ENCODE peak calls at places on chromosomes 7 and 10, in nine cellular contexts. H is pancreas, I is A549, Y is gastrocnemius medialis, Q is stomach, F is SK-N-SH, S is HL-60, C is heart right ventricle, U is psoas muscle. J is an unnamed sample.
A peak's percentile ranks its signal among the peaks of the same experiment; 100 is the strongest.

GRCh38 chr7:26356929-26357792 is 65.5 kb downstream of the SNX10 start:
- DNase-seq in H (no peak), U (no peak), S (no peak), F (no peak), Q (no peak), I (no peak), C (no peak), Y (no peak), J (no peak)

GRCh38 chr10:103921750-103922195 is 3.8 kb upstream of the STN1 start:
- DNase-seq in Y (no peak), I (peak; percentile 48), S (peak; percentile 49), U (no peak), Q (peak; percentile 50), C (no peak), H (no peak), F (no peak), J (no peak)

GRCh38 chr10:87845624-87846377 is 17.5 kb downstream of the KLLN start:
- DNase-seq in Y (no peak), U (no peak), Q (no peak), F (no peak), C (no peak), H (no peak), S (no peak), I (peak; percentile 94), J (no peak)

GRCh38 chr7:123961731-123962130 is 36.7 kb downstream of the SPAM1 start:
- DNase-seq in C (no peak), I (no peak), H (no peak), Y (no peak), Q (no peak), S (no peak), U (no peak), F (no peak), J (no peak)

GRCh38 chr7:333399-333776 is 43.4 kb downstream of the FOXL3 start:
- DNase-seq in H (peak; percentile 58), F (peak; percentile 62), C (peak; percentile 81), U (no peak), I (peak; percentile 52), Y (no peak), S (no peak), Q (no peak), J (peak; percentile 55)

GRCh38 chr10:104080762-104081161 is 4.9 kb downstream of the COL17A1 start:
- DNase-seq in C (no peak), F (peak; percentile 35), U (no peak), I (peak; percentile 59), S (peak; percentile 1), Q (no peak), H (no peak), Y (no peak), J (no peak)

GRCh38 chr7:37732253-37732652 is 48.7 kb downstream of the GPR141 start:
- DNase-seq in C (peak; percentile 32), Y (peak; percentile 19), S (peak; percentile 89), H (no peak), I (peak; percentile 48), Q (no peak), F (peak; percentile 51), U (peak; percentile 32), J (peak; percentile 42)

GRCh38 chr10:132698761-132699391 is 87.1 kb downstream of the NKX6-2 start:
- DNase-seq in Q (no peak), Y (no peak), S (no peak), F (no peak), U (no peak), H (no peak), C (no peak), I (no peak), J (no peak)

GRCh38 chr10:96706331-96706853 is 13.9 kb downstream of the PIK3AP1 start:
- DNase-seq in F (no peak), C (no peak), U (no peak), H (no peak), Q (no peak), Y (no peak), S (no peak), I (no peak), J (no peak)

GRCh38 chr7:38872202-38872601 is 36.8 kb downstream of the VPS41 start:
- DNase-seq in C (no peak), I (no peak), Y (no peak), S (no peak), Q (no peak), F (no peak), U (no peak), H (no peak), J (no peak)

GRCh38 chr10:9707205-9707604 is 1310.5 kb upstream of the CELF2 start:
- DNase-seq in Q (no peak), I (no peak), S (no peak), Y (no peak), H (no peak), U (no peak), C (no peak), F (no peak), J (no peak)

GRCh38 chr10:6269953-6270867 is 67.5 kb downstream of the PFKFB3 start:
- DNase-seq in H (no peak), S (no peak), Q (peak; percentile 38), C (no peak), Y (no peak), U (no peak), F (no peak), I (no peak), J (no peak)

GRCh38 chr10:24428410-24428782 is 219.5 kb downstream of the KIAA1217 start:
- DNase-seq in U (no peak), H (no peak), S (no peak), Y (no peak), I (peak; percentile 40), C (no peak), F (no peak), Q (no peak), J (no peak)

GRCh38 chr10:118542205-118542604 is 53.2 kb downstream of the PRLHR start:
- DNase-seq in U (no peak), C (no peak), Q (no peak), I (no peak), Y (no peak), S (no peak), H (no peak), F (no peak), J (no peak)

GRCh38 chr7:143295870-143296269 is 7.7 kb downstream of the CASP2 start:
- DNase-seq in S (no peak), C (no peak), I (no peak), Y (no peak), F (no peak), Q (no peak), U (no peak), H (no peak), J (no peak)

GRCh38 chr10:44774676-44775401 is 136.3 kb upstream of the TMEM72 start:
- DNase-seq in S (no peak), F (no peak), Y (no peak), U (no peak), Q (no peak), C (no peak), H (peak; percentile 68), I (no peak), J (no peak)

GRCh38 chr10:35685402-35685801 is 43.3 kb upstream of the FZD8 start:
- DNase-seq in U (no peak), Y (no peak), H (no peak), F (no peak), C (no peak), S (no peak), I (peak; percentile 14), Q (no peak), J (no peak)

GRCh38 chr7:66832531-66833351 is 88.3 kb upstream of the TMEM248 start:
- DNase-seq in Q (no peak), Y (no peak), S (no peak), I (no peak), H (no peak), U (no peak), C (no peak), F (no peak), J (no peak)

GRCh38 chr10:79203833-79204232 is 135.1 kb downstream of the ZMIZ1 start:
- DNase-seq in Y (no peak), S (no peak), Q (no peak), C (no peak), F (peak; percentile 92), U (no peak), H (no peak), I (no peak), J (no peak)

GRCh38 chr10:79200346-79200745 is 131.6 kb downstream of the ZMIZ1 start:
- DNase-seq in I (no peak), S (no peak), F (no peak), H (no peak), Y (no peak), U (no peak), Q (no peak), C (no peak), J (no peak)

GRCh38 chr10:79203014-79203675 is 134.4 kb downstream of the ZMIZ1 start:
- DNase-seq in I (no peak), U (no peak), S (no peak), F (no peak), C (no peak), H (no peak), Q (no peak), Y (no peak), J (no peak)

GRCh38 chr10:79202188-79203013 is 133.6 kb downstream of the ZMIZ1 start:
- DNase-seq in Y (no peak), I (peak; percentile 57), H (no peak), F (peak; percentile 73), Q (peak; percentile 49), U (no peak), C (no peak), S (no peak), J (no peak)

DNA sequence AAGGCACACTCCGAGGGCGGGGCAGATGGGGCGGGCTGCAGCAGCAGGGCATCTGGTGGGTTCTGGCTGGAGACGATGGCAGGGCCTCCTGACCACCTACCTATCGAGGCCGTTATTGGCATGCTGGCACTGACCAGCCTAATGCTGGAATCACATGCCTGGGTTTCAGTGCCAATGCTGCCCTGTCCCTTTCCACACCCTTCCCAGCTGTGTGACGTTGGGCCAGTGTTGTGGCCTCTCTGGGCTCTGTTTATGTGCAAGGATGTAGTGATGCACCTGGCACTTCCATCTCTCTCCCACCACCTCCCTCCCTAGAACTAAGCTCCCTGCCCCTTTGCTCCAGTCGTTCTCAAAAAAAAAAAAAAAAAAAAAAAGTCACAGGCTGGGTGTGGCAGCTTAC is 132.9 kb downstream of the ZMIZ1 start:
- DNase-seq in U (no peak), H (no peak), Q (no peak), F (no peak), C (no peak), Y (no peak), S (no peak), I (no peak), J (no peak)
- H3K4me3 ChIP-seq in U (no peak overlapping the region), H (no peak overlapping the region), Q (no peak overlapping the region), F (no peak overlapping the region), C (no peak overlapping the region), Y (no peak overlapping the region), S (no peak overlapping the region), I (no peak overlapping the region), J (no peak overlapping the region)

GRCh38 chr7:51369746-51370145 is 53.1 kb upstream of the COBL start:
- DNase-seq in S (no peak), H (no peak), I (peak; percentile 33), U (no peak), Y (no peak), C (no peak), Q (no peak), F (no peak), J (no peak)
- TF ChIP-seq CTCF in S (peak; percentile 27), H (no peak), I (peak; percentile 49), U (peak; percentile 45), Y (peak; percentile 26), C (peak; percentile 36), Q (no peak), F (no peak), J (no peak)

GRCh38 chr10:95556994-95557767 is 4.0 kb downstream of the SORBS1 start:
- DNase-seq in I (no peak), C (no peak), H (no peak), U (no peak), F (no peak), Y (no peak), S (no peak), Q (no peak), J (no peak)
- H3K4me3 ChIP-seq in I (no peak overlapping the region), C (no peak overlapping the region), H (no peak overlapping the region), U (no peak overlapping the region), F (no peak overlapping the region), Y (no peak overlapping the region), S (no peak overlapping the region), Q (peak overlapping the region; percentile 89), J (no peak overlapping the region)

GRCh38 chr10:63133056-63133786 is at the start of gene NRBF2:
- DNase-seq in Q (peak; percentile 98), C (peak; percentile 98), F (peak; percentile 96), S (peak; percentile 98), Y (peak; percentile 94), I (peak; percentile 99), U (peak; percentile 98), H (peak; percentile 98), J (peak; percentile 97)
- TF ChIP-seq CTCF in Q (no peak), C (peak; percentile 26), F (peak; percentile 54), S (no peak), Y (no peak), I (peak; percentile 30), U (peak; percentile 16), H (no peak), J (no peak)

J was measured in lung.